ENCODE peak calls at places on chromosomes 5 and 9, in six cellular contexts. One of them, this sample, is unnamed.

GRCh38 chr5:67215592-67216471 is 19.2 kb upstream of the CD180 start:
- DNase-seq in activated naive CD8-positive, alpha-beta T cell treated with anti-CD3 and anti-CD28 coated beads, Interleukin-2, amount 10 ng/mL, durations not matched to agents 7 days and 5 days: peak; percentile 75
- DNase-seq in stomach: peak; percentile 87
- DNase-seq in dermis microvascular lymphatic vessel endothelial cell: peak; percentile 95
- DNase-seq in GM23338: no peak
- DNase-seq in T-helper 22 cell: peak; percentile 45
- DNase-seq in this sample: peak; percentile 70

GRCh38 chr9:88533951-88534455 is 975 bp upstream of the NXNL2 start:
- DNase-seq in activated naive CD8-positive, alpha-beta T cell treated with anti-CD3 and anti-CD28 coated beads, Interleukin-2, amount 10 ng/mL, durations not matched to agents 7 days and 5 days: no peak
- DNase-seq in stomach: peak; percentile 30
- DNase-seq in dermis microvascular lymphatic vessel endothelial cell: no peak
- DNase-seq in GM23338: peak; percentile 68
- DNase-seq in T-helper 22 cell: no peak
- DNase-seq in this sample: no peak

GRCh38 chr9:125407432-125407973 is 145.9 kb downstream of the GAPVD1 start:
- DNase-seq in activated naive CD8-positive, alpha-beta T cell treated with anti-CD3 and anti-CD28 coated beads, Interleukin-2, amount 10 ng/mL, durations not matched to agents 7 days and 5 days: no peak
- DNase-seq in stomach: no peak
- DNase-seq in dermis microvascular lymphatic vessel endothelial cell: no peak
- DNase-seq in GM23338: no peak
- DNase-seq in T-helper 22 cell: no peak
- DNase-seq in this sample: no peak

GRCh38 chr5:123120197-123120596 is 31.2 kb downstream of the PRDM6 start:
- DNase-seq in activated naive CD8-positive, alpha-beta T cell treated with anti-CD3 and anti-CD28 coated beads, Interleukin-2, amount 10 ng/mL, durations not matched to agents 7 days and 5 days: no peak
- DNase-seq in stomach: no peak
- DNase-seq in dermis microvascular lymphatic vessel endothelial cell: no peak
- DNase-seq in GM23338: peak; percentile 39
- DNase-seq in T-helper 22 cell: no peak
- DNase-seq in this sample: no peak

GRCh38 chr5:90365328-90365727 is 44.2 kb downstream of the CETN3 start:
- DNase-seq in activated naive CD8-positive, alpha-beta T cell treated with anti-CD3 and anti-CD28 coated beads, Interleukin-2, amount 10 ng/mL, durations not matched to agents 7 days and 5 days: no peak
- DNase-seq in stomach: no peak
- DNase-seq in dermis microvascular lymphatic vessel endothelial cell: no peak
- DNase-seq in GM23338: no peak
- DNase-seq in T-helper 22 cell: no peak
- DNase-seq in this sample: no peak

GRCh38 chr9:126440938-126441337 is 114.3 kb downstream of the MVB12B start:
- DNase-seq in activated naive CD8-positive, alpha-beta T cell treated with anti-CD3 and anti-CD28 coated beads, Interleukin-2, amount 10 ng/mL, durations not matched to agents 7 days and 5 days: no peak
- DNase-seq in stomach: no peak
- DNase-seq in dermis microvascular lymphatic vessel endothelial cell: no peak
- DNase-seq in GM23338: peak; percentile 41
- DNase-seq in T-helper 22 cell: no peak
- DNase-seq in this sample: no peak

GRCh38 chr9:32550046-32550608 is 2.0 kb upstream of the SMIM27 start:
- DNase-seq in activated naive CD8-positive, alpha-beta T cell treated with anti-CD3 and anti-CD28 coated beads, Interleukin-2, amount 10 ng/mL, durations not matched to agents 7 days and 5 days: no peak
- DNase-seq in stomach: no peak
- DNase-seq in dermis microvascular lymphatic vessel endothelial cell: peak; percentile 52
- DNase-seq in GM23338: peak; percentile 35
- DNase-seq in T-helper 22 cell: no peak
- DNase-seq in this sample: no peak

GRCh38 chr5:180860273-180860886 is 696 bp downstream of the ZFP62 start:
- DNase-seq in activated naive CD8-positive, alpha-beta T cell treated with anti-CD3 and anti-CD28 coated beads, Interleukin-2, amount 10 ng/mL, durations not matched to agents 7 days and 5 days: peak; percentile 61
- DNase-seq in stomach: no peak
- DNase-seq in dermis microvascular lymphatic vessel endothelial cell: peak; percentile 4
- DNase-seq in GM23338: peak; percentile 84
- DNase-seq in T-helper 22 cell: peak; percentile 40
- DNase-seq in this sample: no peak

GRCh38 chr5:127702913-127703575 is at the start of gene CCDC192:
- DNase-seq in activated naive CD8-positive, alpha-beta T cell treated with anti-CD3 and anti-CD28 coated beads, Interleukin-2, amount 10 ng/mL, durations not matched to agents 7 days and 5 days: no peak
- DNase-seq in stomach: no peak
- DNase-seq in dermis microvascular lymphatic vessel endothelial cell: no peak
- DNase-seq in GM23338: peak; percentile 49
- DNase-seq in T-helper 22 cell: no peak
- DNase-seq in this sample: no peak

GRCh38 chr5:171660438-171660837 is 125.2 kb upstream of the SMIM23 start:
- DNase-seq in activated naive CD8-positive, alpha-beta T cell treated with anti-CD3 and anti-CD28 coated beads, Interleukin-2, amount 10 ng/mL, durations not matched to agents 7 days and 5 days: no peak
- DNase-seq in stomach: no peak
- DNase-seq in dermis microvascular lymphatic vessel endothelial cell: no peak
- DNase-seq in GM23338: no peak
- DNase-seq in T-helper 22 cell: no peak
- DNase-seq in this sample: no peak

GRCh38 chr5:132229236-132229635 is 1.6 kb upstream of the P4HA2 start:
- DNase-seq in activated naive CD8-positive, alpha-beta T cell treated with anti-CD3 and anti-CD28 coated beads, Interleukin-2, amount 10 ng/mL, durations not matched to agents 7 days and 5 days: no peak
- DNase-seq in stomach: no peak
- DNase-seq in dermis microvascular lymphatic vessel endothelial cell: no peak
- DNase-seq in GM23338: no peak
- DNase-seq in T-helper 22 cell: no peak
- DNase-seq in this sample: no peak

GRCh38 chr5:169850407-169850806 is 129.9 kb downstream of the INSYN2B start:
- DNase-seq in activated naive CD8-positive, alpha-beta T cell treated with anti-CD3 and anti-CD28 coated beads, Interleukin-2, amount 10 ng/mL, durations not matched to agents 7 days and 5 days: no peak
- DNase-seq in stomach: no peak
- DNase-seq in dermis microvascular lymphatic vessel endothelial cell: peak; percentile 9
- DNase-seq in GM23338: no peak
- DNase-seq in T-helper 22 cell: no peak
- DNase-seq in this sample: no peak